ENCODE peak calls at places on chromosomes 4 and X, in five cellular contexts. One of them, this sample, is unnamed.

GRCh38 chrX:51641421-51642021 is 22.8 kb upstream of the CENPVL3 start:
- DNase-seq in tibial nerve: peak
- DNase-seq in NB4: peak
- DNase-seq in tibial artery: no peak
- DNase-seq in ovary: no peak
- DNase-seq in this sample: no peak

GRCh38 chr4:150769845-150770244 is 187.9 kb downstream of the MAB21L2 start:
- DNase-seq in tibial nerve: no peak
- DNase-seq in NB4: peak
- DNase-seq in tibial artery: no peak
- DNase-seq in ovary: no peak
- DNase-seq in this sample: no peak

GRCh38 chr4:69532125-69532524 is 36.4 kb upstream of the UGT2B4 start:
- DNase-seq in tibial nerve: no peak
- DNase-seq in NB4: no peak
- DNase-seq in tibial artery: no peak
- DNase-seq in ovary: no peak
- DNase-seq in this sample: no peak

GRCh38 chrX:104136241-104137019 is 20.4 kb downstream of the SLC25A53 start:
- DNase-seq in tibial nerve: peak
- DNase-seq in NB4: peak
- DNase-seq in tibial artery: peak
- DNase-seq in ovary: peak
- DNase-seq in this sample: peak

GRCh38 chr4:35125995-35126712 is 1118.2 kb downstream of the ARAP2 start:
- DNase-seq in tibial nerve: no peak
- DNase-seq in NB4: no peak
- DNase-seq in tibial artery: no peak
- DNase-seq in ovary: no peak
- DNase-seq in this sample: no peak

GRCh38 chrX:83508526-83509245 is 596 bp downstream of the POU3F4 start:
- DNase-seq in tibial nerve: no peak
- DNase-seq in NB4: no peak
- DNase-seq in tibial artery: no peak
- DNase-seq in ovary: no peak
- DNase-seq in this sample: no peak

GRCh38 chrX:2811271-2811670 is 17.5 kb upstream of the GYG2 start:
- DNase-seq in tibial nerve: no peak
- DNase-seq in NB4: no peak
- DNase-seq in tibial artery: no peak
- DNase-seq in ovary: no peak
- DNase-seq in this sample: no peak

GRCh38 chr4:47623916-47624554 is 139.0 kb downstream of the ATP10D start:
- DNase-seq in tibial nerve: no peak
- DNase-seq in NB4: no peak
- DNase-seq in tibial artery: no peak
- DNase-seq in ovary: no peak
- DNase-seq in this sample: no peak

GRCh38 chr4:997375-998071 is 4.3 kb upstream of the SLC26A1 start:
- DNase-seq in tibial nerve: no peak
- DNase-seq in NB4: no peak
- DNase-seq in tibial artery: no peak
- DNase-seq in ovary: no peak
- DNase-seq in this sample: no peak
- H3K4me3 ChIP-seq in tibial nerve: peak
- H3K4me3 ChIP-seq in NB4: no peak
- H3K4me3 ChIP-seq in tibial artery: peak
- H3K4me3 ChIP-seq in ovary: no peak
- H3K4me3 ChIP-seq in this sample: peak

GRCh38 chr4:76898385-76898692 is 395 bp upstream of the SOWAHB start:
- DNase-seq in tibial nerve: no peak
- DNase-seq in NB4: no peak
- DNase-seq in tibial artery: no peak
- DNase-seq in ovary: no peak
- DNase-seq in this sample: no peak
- H3K4me3 ChIP-seq in tibial nerve: peak
- H3K4me3 ChIP-seq in NB4: no peak
- H3K4me3 ChIP-seq in tibial artery: peak
- H3K4me3 ChIP-seq in ovary: peak
- H3K4me3 ChIP-seq in this sample: peak

GRCh38 chrX:67543818-67544217 is at the start of gene AR:
- DNase-seq in tibial nerve: peak
- DNase-seq in NB4: no peak
- DNase-seq in tibial artery: peak
- DNase-seq in ovary: peak
- DNase-seq in this sample: peak
- H3K4me3 ChIP-seq in tibial nerve: peak
- H3K4me3 ChIP-seq in NB4: no peak
- H3K4me3 ChIP-seq in tibial artery: peak
- H3K4me3 ChIP-seq in ovary: peak
- H3K4me3 ChIP-seq in this sample: peak

GRCh38 chr4:30720656-30721352 is 635 bp downstream of the PCDH7 start:
- DNase-seq in tibial nerve: no peak
- DNase-seq in NB4: no peak
- DNase-seq in tibial artery: peak
- DNase-seq in ovary: peak
- DNase-seq in this sample: peak
- H3K4me3 ChIP-seq in tibial nerve: peak
- H3K4me3 ChIP-seq in NB4: no peak
- H3K4me3 ChIP-seq in tibial artery: peak
- H3K4me3 ChIP-seq in ovary: peak
- H3K4me3 ChIP-seq in this sample: peak

GRCh38 chrX:151974336-151975227 is at the start of gene GABRE:
- DNase-seq in tibial nerve: peak
- DNase-seq in NB4: no peak
- DNase-seq in tibial artery: peak
- DNase-seq in ovary: peak
- DNase-seq in this sample: peak

GRCh38 chrX:151975736-151976275 is 1.3 kb upstream of the GABRE start:
- DNase-seq in tibial nerve: no peak
- DNase-seq in NB4: no peak
- DNase-seq in tibial artery: no peak
- DNase-seq in ovary: no peak
- DNase-seq in this sample: no peak

GRCh38 chrX:151973262-151973661 is 1.2 kb downstream of the GABRE start:
- DNase-seq in tibial nerve: no peak
- DNase-seq in NB4: no peak
- DNase-seq in tibial artery: no peak
- DNase-seq in ovary: no peak
- DNase-seq in this sample: no peak

GRCh38 chrX:151975228-151975593 is 735 bp upstream of the GABRE start:
- DNase-seq in tibial nerve: no peak
- DNase-seq in NB4: no peak
- DNase-seq in tibial artery: no peak
- DNase-seq in ovary: no peak
- DNase-seq in this sample: no peak

GRCh38 chrX:151973851-151974335 is 583 bp downstream of the GABRE start:
- DNase-seq in tibial nerve: no peak
- DNase-seq in NB4: no peak
- DNase-seq in tibial artery: peak
- DNase-seq in ovary: no peak
- DNase-seq in this sample: no peak
- H3K4me3 ChIP-seq in tibial nerve: peak
- H3K4me3 ChIP-seq in NB4: no peak
- H3K4me3 ChIP-seq in tibial artery: peak
- H3K4me3 ChIP-seq in ovary: peak
- H3K4me3 ChIP-seq in this sample: peak

GRCh38 chr4:165383757-165384156 is 4.9 kb downstream of the CPE start:
- DNase-seq in tibial nerve: no peak
- DNase-seq in NB4: no peak
- DNase-seq in tibial artery: no peak
- DNase-seq in ovary: no peak
- DNase-seq in this sample: no peak
- H3K4me3 ChIP-seq in tibial nerve: no peak
- H3K4me3 ChIP-seq in NB4: no peak
- H3K4me3 ChIP-seq in tibial artery: peak
- H3K4me3 ChIP-seq in ovary: no peak
- H3K4me3 ChIP-seq in this sample: no peak

DNA sequence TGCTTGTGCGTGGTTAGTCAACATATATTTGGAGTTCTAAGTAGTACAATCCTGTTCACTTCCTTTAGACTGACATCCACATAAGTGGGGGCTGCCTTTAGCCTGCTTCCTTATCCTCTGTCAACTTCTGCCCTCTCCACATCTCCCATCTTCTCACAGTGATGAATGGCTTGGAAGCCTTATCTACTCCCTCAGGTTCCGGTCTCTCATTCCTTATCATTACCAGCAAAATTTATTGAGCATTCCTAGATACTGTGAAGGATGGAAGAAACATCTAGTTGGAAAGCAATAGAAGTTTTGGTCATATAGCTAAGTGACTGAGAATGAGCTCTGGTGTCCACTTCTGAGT is 25.2 kb downstream of the DOCK11 start:
- DNase-seq in tibial nerve: no peak
- DNase-seq in NB4: no peak
- DNase-seq in tibial artery: no peak
- DNase-seq in ovary: no peak
- DNase-seq in this sample: no peak
- H3K4me3 ChIP-seq in tibial nerve: no peak
- H3K4me3 ChIP-seq in NB4: no peak
- H3K4me3 ChIP-seq in tibial artery: no peak
- H3K4me3 ChIP-seq in ovary: no peak
- H3K4me3 ChIP-seq in this sample: no peak